ENCODE peak calls at places on chromosomes 13 and 19, in four cellular contexts. L is AG10803, R is tibial nerve, P is spleen. D is an unnamed sample.

GRCh38 chr19:9128171-9128570 is 1.4 kb upstream of the OR7G3 start:
- DNase-seq in L (no peak), R (no peak), P (no peak), D (no peak)

GRCh38 chr19:13764101-13764807 is at the start of gene MRI1:
- DNase-seq in L (peak; percentile 60), R (peak; percentile 60), P (peak; percentile 91), D (peak; percentile 84)

GRCh38 chr19:56538761-56539263 is at the start of gene ZFP28:
- DNase-seq in L (no peak), R (peak; percentile 53), P (peak; percentile 94), D (peak; percentile 88)

GRCh38 chr19:16496613-16496983 is 404 bp downstream of the C19orf44 start:
- DNase-seq in L (peak; percentile 59), R (no peak), P (no peak), D (no peak)

GRCh38 chr13:114067381-114067885 is 65.0 kb downstream of the RASA3 start:
- DNase-seq in L (peak; percentile 90), R (peak; percentile 10), P (no peak), D (no peak)

GRCh38 chr13:99421758-99422555 is 79.3 kb upstream of the TM9SF2 start:
- DNase-seq in L (no peak), R (no peak), P (no peak), D (no peak)

GRCh38 chr19:39613597-39613996 is 11.3 kb downstream of the LGALS13 start:
- DNase-seq in L (no peak), R (no peak), P (no peak), D (no peak)

GRCh38 chr19:8893419-8893818 is 61.2 kb downstream of the MBD3L1 start:
- DNase-seq in L (no peak), R (no peak), P (no peak), D (no peak)

GRCh38 chr13:50133277-50133953 is 118.2 kb downstream of the KCNRG start:
- DNase-seq in L (no peak), R (no peak), P (no peak), D (no peak)

GRCh38 chr13:47216176-47216822 is 319.4 kb upstream of the HTR2A start:
- DNase-seq in L (peak; percentile 55), R (no peak), P (no peak), D (no peak)

GRCh38 chr19:14114854-14115253 is 2.7 kb downstream of the PRKACA start:
- DNase-seq in L (no peak), R (no peak), P (peak; percentile 91), D (peak; percentile 29)

GRCh38 chr19:38308006-38308766 is 4.1 kb downstream of the C19orf33 start:
- DNase-seq in L (no peak), R (no peak), P (no peak), D (no peak)

GRCh38 chr19:4935449-4935848 is 26.1 kb downstream of the UHRF1 start:
- DNase-seq in L (no peak), R (no peak), P (no peak), D (peak; percentile 82)

GRCh38 chr13:92719868-92720267 is 506.7 kb upstream of the GPC6 start:
- DNase-seq in L (no peak), R (no peak), P (no peak), D (no peak)

GRCh38 chr13:65926750-65927171 is 1303.4 kb downstream of the PCDH9 start:
- DNase-seq in L (no peak), R (no peak), P (no peak), D (peak; percentile 12)
- TF ChIP-seq CTCF in L (no peak), R (no peak), P (no peak), D (peak; percentile 41)

DNA sequence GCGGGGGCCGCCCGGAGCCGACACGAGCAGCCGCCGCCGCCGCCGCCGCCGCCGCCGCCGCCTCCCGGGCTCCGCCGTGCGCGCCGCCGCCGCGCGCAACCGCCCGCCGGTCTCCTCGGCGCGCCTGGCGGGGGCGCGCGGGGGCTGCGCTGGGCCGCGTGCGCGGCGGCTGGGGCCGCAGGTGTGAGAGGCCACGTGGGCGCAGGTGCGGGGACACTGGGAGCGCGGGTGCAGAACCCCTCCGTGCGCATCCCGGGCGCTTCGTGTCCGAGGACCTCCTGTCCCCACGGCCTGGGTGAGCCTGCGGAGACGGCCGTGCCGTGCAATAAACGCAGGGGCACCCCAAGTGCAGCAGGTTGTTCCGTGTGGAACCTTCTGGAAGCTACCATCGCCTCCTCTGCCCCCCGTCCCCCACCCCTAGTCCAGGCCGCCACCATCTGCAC is at the start of gene LINGO3:
- DNase-seq in L (no peak), R (no peak), P (no peak), D (no peak)
- H3K4me3 ChIP-seq in L (peak within 1 kb of the TSS; percentile 30), R (no peak within 1 kb of the TSS), P (peak within 1 kb of the TSS; percentile 15), D (no peak within 1 kb of the TSS)

GRCh38 chr13:107141767-107142166 is 573.8 kb upstream of the ARGLU1 start:
- DNase-seq in L (no peak), R (no peak), P (no peak), D (no peak)

GRCh38 chr13:107138468-107138867 is 570.5 kb upstream of the ARGLU1 start:
- DNase-seq in L (no peak), R (no peak), P (no peak), D (no peak)

GRCh38 chr13:107138987-107139386 is 571.0 kb upstream of the ARGLU1 start:
- DNase-seq in L (no peak), R (no peak), P (no peak), D (no peak)

DNA sequence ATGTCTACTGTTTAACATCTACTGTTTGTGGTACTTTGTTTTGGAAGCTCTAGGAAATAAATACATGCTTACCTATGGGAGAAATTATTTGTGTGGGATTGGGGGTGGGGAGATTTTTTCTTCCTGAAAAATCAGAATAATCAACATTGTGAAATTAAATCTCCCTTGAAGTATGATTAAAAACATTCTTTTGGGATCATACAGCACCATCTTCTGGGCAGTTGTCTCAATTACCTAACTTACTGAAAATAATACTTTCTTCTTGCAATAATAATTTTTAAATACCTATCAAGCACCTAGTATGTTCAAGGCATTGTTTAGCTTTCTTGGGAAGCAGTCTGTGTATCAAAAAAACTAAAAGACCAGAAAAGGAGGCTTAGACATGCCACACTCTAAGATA is 576.5 kb upstream of the ARGLU1 start:
- DNase-seq in L (peak; percentile 4), R (no peak), P (no peak), D (no peak)
- TF ChIP-seq CTCF in L (peak; percentile 32), R (no peak), P (no peak), D (peak; percentile 20)

GRCh38 chr13:77696863-77697207 is 652 bp upstream of the SLAIN1 start:
- DNase-seq in L (no peak), R (no peak), P (no peak), D (no peak)
- H3K4me3 ChIP-seq in L (no peak overlapping the region), R (peak overlapping the region; percentile 63), P (peak overlapping the region; percentile 89), D (no peak overlapping the region)

GRCh38 chr13:87426737-87427136 is 244.4 kb upstream of the SLITRK5 start:
- DNase-seq in L (no peak), R (no peak), P (no peak), D (no peak)
- TF ChIP-seq CTCF in L (no peak), R (no peak), P (no peak), D (no peak)

GRCh38 chr13:20721058-20721453 is 17.6 kb downstream of the IL17D start:
- DNase-seq in L (no peak), R (no peak), P (no peak), D (no peak)
- H3K4me3 ChIP-seq in L (no peak overlapping the region), R (no peak overlapping the region), P (peak overlapping the region; percentile 35), D (no peak overlapping the region)

GRCh38 chr19:29668746-29669609 is 3.7 kb downstream of the PLEKHF1 start:
- DNase-seq in L (no peak), R (no peak), P (peak; percentile 78), D (no peak)
- TF ChIP-seq CTCF in L (peak; percentile 33), R (no peak), P (no peak), D (peak; percentile 26)